ENCODE peak calls at places on chromosomes 5 and 9, in eight cellular contexts. One of them, this sample, is unnamed.

GRCh38 chr5:14663734-14664269 is 716 bp upstream of the OTULIN start:
- DNase-seq in heart left ventricle: peak; percentile 38
- DNase-seq in ecto neural progenitor cell: no peak
- DNase-seq in BJ: no peak
- DNase-seq in sciatic nerve: no peak
- DNase-seq in G401: no peak
- DNase-seq in T-helper 17 cell: no peak
- DNase-seq in stimulated activated CD4-positive, alpha-beta T cell treated with anti-CD3 and anti-CD28 coated beads, Interleukin-15, amount 100 ng/mL, for 1 hour: no peak
- DNase-seq in this sample: no peak

GRCh38 chr9:135418161-135418560 is 61.4 kb upstream of the PPP1R26 start:
- DNase-seq in heart left ventricle: no peak
- DNase-seq in ecto neural progenitor cell: peak; percentile 27
- DNase-seq in BJ: no peak
- DNase-seq in sciatic nerve: no peak
- DNase-seq in G401: no peak
- DNase-seq in T-helper 17 cell: no peak
- DNase-seq in stimulated activated CD4-positive, alpha-beta T cell treated with anti-CD3 and anti-CD28 coated beads, Interleukin-15, amount 100 ng/mL, for 1 hour: no peak
- DNase-seq in this sample: no peak

GRCh38 chr9:20804476-20805253 is 120.6 kb downstream of the FOCAD start:
- DNase-seq in heart left ventricle: no peak
- DNase-seq in ecto neural progenitor cell: no peak
- DNase-seq in BJ: no peak
- DNase-seq in sciatic nerve: no peak
- DNase-seq in G401: no peak
- DNase-seq in T-helper 17 cell: no peak
- DNase-seq in stimulated activated CD4-positive, alpha-beta T cell treated with anti-CD3 and anti-CD28 coated beads, Interleukin-15, amount 100 ng/mL, for 1 hour: no peak
- DNase-seq in this sample: no peak

GRCh38 chr5:38453506-38453905 is 102.9 kb downstream of the LIFR start:
- DNase-seq in heart left ventricle: no peak
- DNase-seq in ecto neural progenitor cell: peak; percentile 25
- DNase-seq in BJ: no peak
- DNase-seq in sciatic nerve: no peak
- DNase-seq in G401: no peak
- DNase-seq in T-helper 17 cell: no peak
- DNase-seq in stimulated activated CD4-positive, alpha-beta T cell treated with anti-CD3 and anti-CD28 coated beads, Interleukin-15, amount 100 ng/mL, for 1 hour: no peak
- DNase-seq in this sample: no peak

GRCh38 chr9:94014845-94015244 is 59.7 kb upstream of the BARX1 start:
- DNase-seq in heart left ventricle: no peak
- DNase-seq in ecto neural progenitor cell: no peak
- DNase-seq in BJ: no peak
- DNase-seq in sciatic nerve: no peak
- DNase-seq in G401: no peak
- DNase-seq in T-helper 17 cell: no peak
- DNase-seq in stimulated activated CD4-positive, alpha-beta T cell treated with anti-CD3 and anti-CD28 coated beads, Interleukin-15, amount 100 ng/mL, for 1 hour: no peak
- DNase-seq in this sample: no peak

GRCh38 chr9:130866474-130866965 is 30.1 kb downstream of the QRFP start:
- DNase-seq in heart left ventricle: peak; percentile 72
- DNase-seq in ecto neural progenitor cell: peak; percentile 85
- DNase-seq in BJ: no peak
- DNase-seq in sciatic nerve: peak; percentile 78
- DNase-seq in G401: peak; percentile 84
- DNase-seq in T-helper 17 cell: no peak
- DNase-seq in stimulated activated CD4-positive, alpha-beta T cell treated with anti-CD3 and anti-CD28 coated beads, Interleukin-15, amount 100 ng/mL, for 1 hour: peak; percentile 21
- DNase-seq in this sample: no peak

GRCh38 chr5:145697251-145698016 is 137.7 kb downstream of the PRELID2 start:
- DNase-seq in heart left ventricle: no peak
- DNase-seq in ecto neural progenitor cell: no peak
- DNase-seq in BJ: no peak
- DNase-seq in sciatic nerve: no peak
- DNase-seq in G401: no peak
- DNase-seq in T-helper 17 cell: no peak
- DNase-seq in stimulated activated CD4-positive, alpha-beta T cell treated with anti-CD3 and anti-CD28 coated beads, Interleukin-15, amount 100 ng/mL, for 1 hour: no peak
- DNase-seq in this sample: no peak

GRCh38 chr5:89556215-89557009 is 673.4 kb upstream of the MEF2C start:
- DNase-seq in heart left ventricle: no peak
- DNase-seq in ecto neural progenitor cell: no peak
- DNase-seq in BJ: peak; percentile 35
- DNase-seq in sciatic nerve: no peak
- DNase-seq in G401: no peak
- DNase-seq in T-helper 17 cell: no peak
- DNase-seq in stimulated activated CD4-positive, alpha-beta T cell treated with anti-CD3 and anti-CD28 coated beads, Interleukin-15, amount 100 ng/mL, for 1 hour: no peak
- DNase-seq in this sample: peak; percentile 21

GRCh38 chr5:27290166-27290565 is 251.8 kb upstream of the CDH9 start:
- DNase-seq in heart left ventricle: no peak
- DNase-seq in ecto neural progenitor cell: no peak
- DNase-seq in BJ: no peak
- DNase-seq in sciatic nerve: no peak
- DNase-seq in G401: no peak
- DNase-seq in T-helper 17 cell: no peak
- DNase-seq in stimulated activated CD4-positive, alpha-beta T cell treated with anti-CD3 and anti-CD28 coated beads, Interleukin-15, amount 100 ng/mL, for 1 hour: no peak
- DNase-seq in this sample: no peak

GRCh38 chr9:101904845-101905244 is 166.4 kb upstream of the GRIN3A start:
- DNase-seq in heart left ventricle: no peak
- DNase-seq in ecto neural progenitor cell: no peak
- DNase-seq in BJ: no peak
- DNase-seq in sciatic nerve: no peak
- DNase-seq in G401: no peak
- DNase-seq in T-helper 17 cell: no peak
- DNase-seq in stimulated activated CD4-positive, alpha-beta T cell treated with anti-CD3 and anti-CD28 coated beads, Interleukin-15, amount 100 ng/mL, for 1 hour: no peak
- DNase-seq in this sample: no peak

GRCh38 chr5:59040007-59040803 is 457.3 kb downstream of the RAB3C start:
- DNase-seq in heart left ventricle: no peak
- DNase-seq in ecto neural progenitor cell: no peak
- DNase-seq in BJ: no peak
- DNase-seq in sciatic nerve: no peak
- DNase-seq in G401: no peak
- DNase-seq in T-helper 17 cell: no peak
- DNase-seq in stimulated activated CD4-positive, alpha-beta T cell treated with anti-CD3 and anti-CD28 coated beads, Interleukin-15, amount 100 ng/mL, for 1 hour: no peak
- DNase-seq in this sample: no peak

GRCh38 chr9:112487008-112487798 is 576 bp downstream of the KIAA1958 start:
- DNase-seq in heart left ventricle: peak; percentile 71
- DNase-seq in ecto neural progenitor cell: peak; percentile 80
- DNase-seq in BJ: no peak
- DNase-seq in sciatic nerve: peak; percentile 76
- DNase-seq in G401: peak; percentile 77
- DNase-seq in T-helper 17 cell: peak; percentile 23
- DNase-seq in stimulated activated CD4-positive, alpha-beta T cell treated with anti-CD3 and anti-CD28 coated beads, Interleukin-15, amount 100 ng/mL, for 1 hour: peak; percentile 37
- DNase-seq in this sample: no peak

GRCh38 chr5:127601111-127601510 is 47.8 kb upstream of the CTXN3 start:
- DNase-seq in heart left ventricle: no peak
- DNase-seq in ecto neural progenitor cell: no peak
- DNase-seq in BJ: no peak
- DNase-seq in sciatic nerve: no peak
- DNase-seq in G401: no peak
- DNase-seq in T-helper 17 cell: no peak
- DNase-seq in stimulated activated CD4-positive, alpha-beta T cell treated with anti-CD3 and anti-CD28 coated beads, Interleukin-15, amount 100 ng/mL, for 1 hour: no peak
- DNase-seq in this sample: no peak

GRCh38 chr9:129962889-129963703 is 79.9 kb downstream of the FNBP1 start:
- DNase-seq in heart left ventricle: peak; percentile 45
- DNase-seq in ecto neural progenitor cell: peak; percentile 49
- DNase-seq in BJ: no peak
- DNase-seq in sciatic nerve: peak; percentile 69
- DNase-seq in G401: no peak
- DNase-seq in T-helper 17 cell: peak; percentile 44
- DNase-seq in stimulated activated CD4-positive, alpha-beta T cell treated with anti-CD3 and anti-CD28 coated beads, Interleukin-15, amount 100 ng/mL, for 1 hour: peak; percentile 34
- DNase-seq in this sample: peak; percentile 41

GRCh38 chr9:38096238-38096805 is 27.3 kb upstream of the SHB start:
- DNase-seq in heart left ventricle: no peak
- DNase-seq in ecto neural progenitor cell: no peak
- DNase-seq in BJ: no peak
- DNase-seq in sciatic nerve: no peak
- DNase-seq in G401: no peak
- DNase-seq in T-helper 17 cell: no peak
- DNase-seq in stimulated activated CD4-positive, alpha-beta T cell treated with anti-CD3 and anti-CD28 coated beads, Interleukin-15, amount 100 ng/mL, for 1 hour: no peak
- DNase-seq in this sample: no peak

GRCh38 chr9:38417003-38417965 is 7.0 kb downstream of the IGFBPL1 start:
- DNase-seq in heart left ventricle: no peak
- DNase-seq in ecto neural progenitor cell: no peak
- DNase-seq in BJ: no peak
- DNase-seq in sciatic nerve: no peak
- DNase-seq in G401: peak; percentile 9
- DNase-seq in T-helper 17 cell: no peak
- DNase-seq in stimulated activated CD4-positive, alpha-beta T cell treated with anti-CD3 and anti-CD28 coated beads, Interleukin-15, amount 100 ng/mL, for 1 hour: no peak
- DNase-seq in this sample: no peak

GRCh38 chr5:177494356-177495195 is 2.8 kb downstream of the PDLIM7 start:
- DNase-seq in heart left ventricle: peak; percentile 83
- DNase-seq in ecto neural progenitor cell: peak; percentile 78
- DNase-seq in BJ: peak; percentile 60
- DNase-seq in sciatic nerve: peak; percentile 85
- DNase-seq in G401: no peak
- DNase-seq in T-helper 17 cell: no peak
- DNase-seq in stimulated activated CD4-positive, alpha-beta T cell treated with anti-CD3 and anti-CD28 coated beads, Interleukin-15, amount 100 ng/mL, for 1 hour: no peak
- DNase-seq in this sample: peak; percentile 64

GRCh38 chr5:56440871-56441740 is 208.0 kb upstream of the ANKRD55 start:
- DNase-seq in heart left ventricle: no peak
- DNase-seq in ecto neural progenitor cell: no peak
- DNase-seq in BJ: peak; percentile 84
- DNase-seq in sciatic nerve: no peak
- DNase-seq in G401: no peak
- DNase-seq in T-helper 17 cell: no peak
- DNase-seq in stimulated activated CD4-positive, alpha-beta T cell treated with anti-CD3 and anti-CD28 coated beads, Interleukin-15, amount 100 ng/mL, for 1 hour: no peak
- DNase-seq in this sample: peak; percentile 23

GRCh38 chr9:125586173-125586512 is 120.9 kb downstream of the MAPKAP1 start:
- DNase-seq in heart left ventricle: no peak
- DNase-seq in ecto neural progenitor cell: no peak
- DNase-seq in BJ: no peak
- DNase-seq in sciatic nerve: no peak
- DNase-seq in G401: no peak
- DNase-seq in T-helper 17 cell: no peak
- DNase-seq in stimulated activated CD4-positive, alpha-beta T cell treated with anti-CD3 and anti-CD28 coated beads, Interleukin-15, amount 100 ng/mL, for 1 hour: no peak
- DNase-seq in this sample: no peak